ENCODE peak calls at places on chromosomes 6 and 20, in eight cellular contexts. One of them, this sample, is unnamed.

GRCh38 chr6:79266051-79266450 is 31.6 kb upstream of the HMGN3 start:
- DNase-seq in right cardiac atrium: no peak
- DNase-seq in psoas muscle: no peak
- DNase-seq in 8988T: no peak
- DNase-seq in progenitor cell of endocrine pancreas: no peak
- DNase-seq in EL: no peak
- DNase-seq in adipocyte: no peak
- DNase-seq in GM20000: no peak
- DNase-seq in this sample: no peak

GRCh38 chr20:24721891-24722530 is 227.1 kb upstream of the CST7 start:
- DNase-seq in psoas muscle: no peak
- DNase-seq in right cardiac atrium: no peak
- DNase-seq in adipocyte: no peak
- DNase-seq in progenitor cell of endocrine pancreas: no peak
- DNase-seq in GM20000: no peak
- DNase-seq in 8988T: no peak
- DNase-seq in EL: no peak
- DNase-seq in this sample: no peak

GRCh38 chr6:135159531-135159930 is 21.6 kb upstream of the MYB start:
- DNase-seq in right cardiac atrium: no peak
- DNase-seq in progenitor cell of endocrine pancreas: no peak
- DNase-seq in GM20000: peak; percentile 30
- DNase-seq in psoas muscle: no peak
- DNase-seq in adipocyte: no peak
- DNase-seq in EL: peak; percentile 49
- DNase-seq in 8988T: no peak
- DNase-seq in this sample: peak; percentile 10

GRCh38 chr6:158417760-158418098 is 105.5 kb downstream of the TULP4 start:
- DNase-seq in EL: peak; percentile 60
- DNase-seq in 8988T: no peak
- DNase-seq in right cardiac atrium: no peak
- DNase-seq in adipocyte: peak; percentile 81
- DNase-seq in psoas muscle: no peak
- DNase-seq in progenitor cell of endocrine pancreas: no peak
- DNase-seq in GM20000: no peak
- DNase-seq in this sample: peak; percentile 67

GRCh38 chr6:56671651-56672461 is 29.2 kb upstream of the DST start:
- DNase-seq in progenitor cell of endocrine pancreas: no peak
- DNase-seq in psoas muscle: peak; percentile 39
- DNase-seq in 8988T: no peak
- DNase-seq in right cardiac atrium: no peak
- DNase-seq in EL: no peak
- DNase-seq in adipocyte: no peak
- DNase-seq in GM20000: no peak
- DNase-seq in this sample: no peak

GRCh38 chr6:166166314-166167257 is 1.1 kb downstream of the TBXT start:
- DNase-seq in EL: no peak
- DNase-seq in adipocyte: no peak
- DNase-seq in GM20000: peak; percentile 19
- DNase-seq in right cardiac atrium: no peak
- DNase-seq in 8988T: no peak
- DNase-seq in progenitor cell of endocrine pancreas: no peak
- DNase-seq in psoas muscle: no peak
- DNase-seq in this sample: no peak

GRCh38 chr20:52224920-52225319 is 33.3 kb upstream of the ZFP64 start:
- DNase-seq in psoas muscle: no peak
- DNase-seq in progenitor cell of endocrine pancreas: no peak
- DNase-seq in adipocyte: no peak
- DNase-seq in EL: no peak
- DNase-seq in right cardiac atrium: no peak
- DNase-seq in GM20000: no peak
- DNase-seq in 8988T: no peak
- DNase-seq in this sample: no peak

GRCh38 chr6:140909156-140909555 is 1223.6 kb upstream of the GJE1 start:
- DNase-seq in GM20000: no peak
- DNase-seq in EL: peak; percentile 53
- DNase-seq in adipocyte: peak; percentile 45
- DNase-seq in progenitor cell of endocrine pancreas: no peak
- DNase-seq in right cardiac atrium: no peak
- DNase-seq in 8988T: no peak
- DNase-seq in psoas muscle: no peak
- DNase-seq in this sample: peak; percentile 2

GRCh38 chr20:40279390-40279789 is 409.6 kb downstream of the MAFB start:
- DNase-seq in psoas muscle: no peak
- DNase-seq in adipocyte: peak; percentile 92
- DNase-seq in 8988T: no peak
- DNase-seq in EL: peak; percentile 58
- DNase-seq in progenitor cell of endocrine pancreas: no peak
- DNase-seq in GM20000: no peak
- DNase-seq in right cardiac atrium: no peak
- DNase-seq in this sample: peak; percentile 95

GRCh38 chr20:19440660-19441527 is 228.5 kb downstream of the SLC24A3 start:
- DNase-seq in GM20000: no peak
- DNase-seq in psoas muscle: no peak
- DNase-seq in EL: no peak
- DNase-seq in adipocyte: no peak
- DNase-seq in 8988T: no peak
- DNase-seq in progenitor cell of endocrine pancreas: no peak
- DNase-seq in right cardiac atrium: no peak
- DNase-seq in this sample: no peak

GRCh38 chr20:17538517-17539170 is 7.5 kb upstream of the BFSP1 start:
- DNase-seq in adipocyte: no peak
- DNase-seq in EL: peak; percentile 21
- DNase-seq in GM20000: peak; percentile 52
- DNase-seq in progenitor cell of endocrine pancreas: no peak
- DNase-seq in psoas muscle: no peak
- DNase-seq in right cardiac atrium: no peak
- DNase-seq in 8988T: no peak
- DNase-seq in this sample: no peak

GRCh38 chr6:154432533-154433476 is 76.2 kb upstream of the IPCEF1 start:
- DNase-seq in adipocyte: peak; percentile 51
- DNase-seq in progenitor cell of endocrine pancreas: no peak
- DNase-seq in GM20000: no peak
- DNase-seq in 8988T: no peak
- DNase-seq in psoas muscle: no peak
- DNase-seq in EL: peak; percentile 45
- DNase-seq in right cardiac atrium: no peak
- DNase-seq in this sample: no peak

GRCh38 chr6:148999501-148999900 is 252.7 kb downstream of the UST start:
- DNase-seq in 8988T: no peak
- DNase-seq in adipocyte: peak; percentile 27
- DNase-seq in EL: peak; percentile 71
- DNase-seq in right cardiac atrium: no peak
- DNase-seq in GM20000: no peak
- DNase-seq in psoas muscle: no peak
- DNase-seq in progenitor cell of endocrine pancreas: no peak
- DNase-seq in this sample: no peak

This sample was measured in AG08395.